ENCODE peak calls at places on chromosomes 1 and 21, in nine cellular contexts. C is CD4-positive, alpha-beta T cell; F is SHP77; W is neural crest cell; I is left colon; H is HT1080; V is CD8-positive, alpha-beta memory T cell; K is astrocyte; M is activated T-cell treated with anti-CD3 and anti-CD28 coated beads, Interleukin-2, amount 50 U/mL, for 1 hour. Z is an unnamed sample.

GRCh38 chr1:214660900-214661299 is 57.9 kb downstream of the CENPF start:
- DNase-seq in C (no peak), F (no peak), W (peak; percentile 37), I (peak; percentile 9), H (no peak), V (no peak), K (peak; percentile 68), M (no peak), Z (peak; percentile 35)

GRCh38 chr1:47409311-47410085 is 6.6 kb upstream of the FOXE3 start:
- DNase-seq in C (no peak), F (no peak), W (no peak), I (no peak), H (no peak), V (no peak), K (peak; percentile 66), M (no peak), Z (no peak)

GRCh38 chr1:150484431-150484830 is 2.8 kb upstream of the TARS2 start:
- DNase-seq in C (no peak), F (no peak), W (no peak), I (no peak), H (peak; percentile 23), V (no peak), K (peak; percentile 45), M (no peak), Z (no peak)

GRCh38 chr1:183801649-183802048 is 3.3 kb upstream of the RGL1 start:
- DNase-seq in C (no peak), F (no peak), W (no peak), I (no peak), H (no peak), V (no peak), K (no peak), M (no peak), Z (no peak)

GRCh38 chr1:201399352-201400126 is 415 bp upstream of the LAD1 start:
- DNase-seq in C (no peak), F (no peak), W (peak; percentile 14), I (peak; percentile 80), H (no peak), V (no peak), K (no peak), M (no peak), Z (peak; percentile 91)

GRCh38 chr1:107264561-107264960 is 123.7 kb downstream of the NTNG1 start:
- DNase-seq in C (no peak), F (no peak), W (no peak), I (no peak), H (peak; percentile 72), V (no peak), K (peak; percentile 48), M (no peak), Z (no peak)

GRCh38 chr1:186089938-186090337 is 285.1 kb downstream of the TPR start:
- DNase-seq in C (no peak), F (no peak), W (no peak), I (no peak), H (no peak), V (no peak), K (no peak), M (no peak), Z (no peak)

GRCh38 chr1:151934048-151934493 is 24.8 kb upstream of the THEM4 start:
- DNase-seq in C (no peak), F (peak; percentile 70), W (peak; percentile 44), I (no peak), H (peak; percentile 68), V (peak; percentile 27), K (peak; percentile 25), M (no peak), Z (peak; percentile 41)

GRCh38 chr1:150912623-150913022 is 13.5 kb upstream of the SETDB1 start:
- DNase-seq in C (no peak), F (no peak), W (no peak), I (no peak), H (no peak), V (no peak), K (no peak), M (no peak), Z (no peak)

GRCh38 chr1:13700521-13701273 is 709 bp downstream of the PRDM2 start:
- DNase-seq in C (peak; percentile 53), F (no peak), W (no peak), I (peak; percentile 65), H (no peak), V (peak; percentile 24), K (peak; percentile 39), M (peak; percentile 62), Z (peak; percentile 51)

GRCh38 chr1:116122955-116123757 is 12.0 kb downstream of the MAB21L3 start:
- DNase-seq in C (no peak), F (no peak), W (no peak), I (peak; percentile 53), H (peak; percentile 54), V (no peak), K (peak; percentile 78), M (no peak), Z (peak; percentile 30)

GRCh38 chr1:156110252-156110651 is 4.3 kb upstream of the LMNA start:
- DNase-seq in C (no peak), F (no peak), W (no peak), I (no peak), H (no peak), V (no peak), K (no peak), M (no peak), Z (no peak)

GRCh38 chr1:9942399-9942938 is 722 bp downstream of the LZIC start:
- DNase-seq in C (no peak), F (peak; percentile 49), W (peak; percentile 6), I (peak; percentile 41), H (peak; percentile 60), V (no peak), K (peak; percentile 42), M (no peak), Z (no peak)

GRCh38 chr21:37073417-37074194 is 552 bp downstream of the TTC3 start:
- DNase-seq in C (peak; percentile 68), F (no peak), W (no peak), I (peak; percentile 77), H (no peak), V (peak; percentile 63), K (peak; percentile 56), M (peak; percentile 79), Z (peak; percentile 56)

GRCh38 chr1:150273310-150273709 is 720 bp downstream of the C1orf54 start:
- DNase-seq in C (no peak), F (no peak), W (no peak), I (no peak), H (peak; percentile 44), V (no peak), K (peak; percentile 13), M (no peak), Z (no peak)

GRCh38 chr1:47104816-47105215 is 32.4 kb upstream of the CYP4A22 start:
- DNase-seq in C (no peak), F (no peak), W (no peak), I (no peak), H (peak; percentile 68), V (no peak), K (no peak), M (no peak), Z (no peak)

GRCh38 chr1:234710381-234710780 is 100.4 kb upstream of the IRF2BP2 start:
- DNase-seq in C (no peak), F (no peak), W (no peak), I (no peak), H (no peak), V (no peak), K (no peak), M (no peak), Z (no peak)

GRCh38 chr1:54816130-54816529 is 15.0 kb upstream of the TTC22 start:
- DNase-seq in C (no peak), F (no peak), W (no peak), I (no peak), H (no peak), V (no peak), K (no peak), M (no peak), Z (no peak)

GRCh38 chr21:10464975-10465374 is 56.4 kb upstream of the TPTE start:
- DNase-seq in C (no peak), F (no peak), W (no peak), I (no peak), H (no peak), V (no peak), K (no peak), M (no peak), Z (no peak)

GRCh38 chr1:22914156-22914555 is 58.5 kb downstream of the LACTBL1 start:
- DNase-seq in C (no peak), F (no peak), W (no peak), I (no peak), H (no peak), V (no peak), K (no peak), M (no peak), Z (no peak)

GRCh38 chr1:183871142-183871541 is 66.2 kb downstream of the RGL1 start:
- DNase-seq in C (no peak), F (peak; percentile 37), W (no peak), I (no peak), H (peak; percentile 60), V (no peak), K (peak; percentile 70), M (no peak), Z (no peak)

GRCh38 chr1:236280438-236281285 is 1.1 kb downstream of the ERO1B start:
- DNase-seq in C (peak; percentile 40), F (peak; percentile 48), W (no peak), I (peak; percentile 26), H (no peak), V (peak; percentile 18), K (no peak), M (peak; percentile 45), Z (peak; percentile 41)

GRCh38 chr1:179183857-179184256 is 45.6 kb downstream of the ABL2 start:
- DNase-seq in C (no peak), F (no peak), W (no peak), I (no peak), H (no peak), V (no peak), K (no peak), M (no peak), Z (no peak)

Z was measured in body of pancreas.